ENCODE peak calls at places on chromosomes 16 and 17, in four cellular contexts. P is astrocyte of the cerebellum, Y is upper lobe of right lung, E is lower leg skin. I is an unnamed sample.

GRCh38 chr16:54817432-54817831 is 113.2 kb upstream of the IRX5 start:
- DNase-seq in P (no peak), Y (no peak), E (no peak), I (no peak)

GRCh38 chr17:80264048-80264792 is 3.6 kb downstream of the RNF213 start:
- DNase-seq in P (no peak), Y (peak), E (no peak), I (no peak)

GRCh38 chr16:28166394-28167208 is 45.2 kb downstream of the XPO6 start:
- DNase-seq in P (no peak), Y (no peak), E (no peak), I (no peak)

GRCh38 chr17:64269687-64270649 is 6.9 kb upstream of the TEX2 start:
- DNase-seq in P (no peak), Y (no peak), E (no peak), I (no peak)

GRCh38 chr17:77178050-77178449 is 37.3 kb downstream of the SEC14L1 start:
- DNase-seq in P (no peak), Y (no peak), E (no peak), I (no peak)

GRCh38 chr16:89593841-89594240 is 18.3 kb downstream of the CPNE7 start:
- DNase-seq in P (no peak), Y (no peak), E (no peak), I (no peak)

GRCh38 chr16:28990375-28991040 is 5.7 kb downstream of the LAT start:
- DNase-seq in P (no peak), Y (no peak), E (no peak), I (no peak)

GRCh38 chr16:88691924-88692560 is 5.7 kb upstream of the SNAI3 start:
- DNase-seq in P (no peak), Y (peak), E (no peak), I (no peak)

GRCh38 chr17:72255481-72255880 is 134.7 kb downstream of the SOX9 start:
- DNase-seq in P (no peak), Y (no peak), E (no peak), I (no peak)

GRCh38 chr17:41647038-41647813 is 22.9 kb upstream of the KRT17 start:
- DNase-seq in P (no peak), Y (no peak), E (no peak), I (no peak)

GRCh38 chr17:42484304-42484703 is 25.6 kb downstream of the ATP6V0A1 start:
- DNase-seq in P (no peak), Y (no peak), E (no peak), I (no peak)

GRCh38 chr16:87436225-87437172 is 44.4 kb downstream of the MAP1LC3B start:
- DNase-seq in P (peak), Y (no peak), E (no peak), I (no peak)

GRCh38 chr17:31525801-31526549 is 134.5 kb downstream of the RAB11FIP4 start:
- DNase-seq in P (no peak), Y (no peak), E (no peak), I (no peak)

GRCh38 chr17:21164226-21165019 is 37.7 kb downstream of the DHRS7B start:
- DNase-seq in P (no peak), Y (no peak), E (no peak), I (no peak)
- TF ChIP-seq CTCF in P (no peak), Y (peak), E (no peak), I (no peak)

GRCh38 chr17:50541402-50541915 is 5.5 kb upstream of the SPATA20 start:
- DNase-seq in P (no peak), Y (no peak), E (no peak), I (no peak)

GRCh38 chr17:50542795-50543774 is 3.9 kb upstream of the SPATA20 start:
- DNase-seq in P (no peak), Y (peak), E (peak), I (no peak)

GRCh38 chr17:50540485-50541401 is 6.2 kb upstream of the SPATA20 start:
- DNase-seq in P (no peak), Y (no peak), E (no peak), I (no peak)

GRCh38 chr17:50539762-50540440 is 7.1 kb upstream of the SPATA20 start:
- DNase-seq in P (no peak), Y (no peak), E (peak), I (no peak)

DNA sequence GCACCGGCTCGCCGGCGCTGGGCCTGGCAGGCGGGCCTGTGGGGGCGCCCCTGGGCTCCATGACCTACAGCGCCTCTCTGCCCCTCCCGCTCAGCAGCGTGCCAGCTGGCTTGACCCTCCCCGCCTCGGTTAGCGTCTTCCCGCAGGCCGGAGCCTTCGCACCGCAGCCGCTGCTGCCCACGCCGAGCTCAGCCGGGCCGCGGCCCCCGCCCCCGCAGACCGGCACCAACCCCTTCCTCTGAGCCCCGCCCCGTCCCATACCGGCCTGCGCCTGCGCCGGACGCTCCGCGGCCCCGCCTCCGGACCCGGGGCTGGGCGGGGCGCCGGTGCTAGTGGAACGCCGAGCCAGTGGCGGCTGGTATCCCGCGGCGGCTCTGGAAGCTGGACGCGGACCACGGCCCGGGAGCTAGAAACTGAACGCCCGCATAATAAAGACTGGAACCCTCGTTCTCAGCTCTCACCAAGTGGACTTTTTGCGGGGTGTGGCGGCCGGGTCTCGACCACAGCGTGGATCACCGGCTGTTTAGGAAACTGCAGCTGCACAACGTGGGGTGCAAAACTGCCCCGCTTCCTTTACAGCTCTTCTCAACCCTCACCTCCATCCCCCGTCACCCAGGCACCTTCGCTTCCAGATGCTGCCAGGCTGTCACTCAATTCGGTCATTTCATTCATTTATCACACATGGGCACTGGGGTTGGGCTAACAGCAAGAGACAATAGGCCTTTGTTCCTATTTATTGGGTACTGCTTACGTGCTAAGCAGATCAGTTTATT is 4.9 kb upstream of the SPATA20 start:
- DNase-seq in P (no peak), Y (peak), E (peak), I (peak)
- TF ChIP-seq CTCF in P (no peak), Y (peak), E (no peak), I (peak)

GRCh38 chr17:43916385-43916784 is 9.0 kb upstream of the MPP2 start:
- DNase-seq in P (no peak), Y (no peak), E (no peak), I (no peak)
- TF ChIP-seq CTCF in P (no peak), Y (no peak), E (no peak), I (no peak)

GRCh38 chr17:57402691-57403090 is 146.4 kb downstream of the MSI2 start:
- DNase-seq in P (no peak), Y (no peak), E (no peak), I (no peak)

GRCh38 chr17:57404807-57405485 is 148.6 kb downstream of the MSI2 start:
- DNase-seq in P (no peak), Y (no peak), E (no peak), I (no peak)

GRCh38 chr17:57405486-57406072 is 149.3 kb downstream of the MSI2 start:
- DNase-seq in P (no peak), Y (no peak), E (no peak), I (no peak)

GRCh38 chr17:57403241-57403640 is 146.9 kb downstream of the MSI2 start:
- DNase-seq in P (no peak), Y (no peak), E (no peak), I (no peak)

GRCh38 chr17:57404073-57404472 is 147.8 kb downstream of the MSI2 start:
- DNase-seq in P (no peak), Y (no peak), E (no peak), I (no peak)
- TF ChIP-seq CTCF in P (no peak), Y (no peak), E (no peak), I (no peak)

GRCh38 chr16:50067290-50067853 is 1.6 kb downstream of the HEATR3 start:
- DNase-seq in P (peak), Y (no peak), E (no peak), I (peak)

GRCh38 chr16:50065241-50065623 is 538 bp upstream of the HEATR3 start:
- DNase-seq in P (no peak), Y (no peak), E (no peak), I (no peak)

GRCh38 chr16:50068550-50068949 is 2.8 kb downstream of the HEATR3 start:
- DNase-seq in P (no peak), Y (no peak), E (no peak), I (no peak)

GRCh38 chr16:50065624-50066481 is at the start of gene HEATR3:
- DNase-seq in P (peak), Y (peak), E (peak), I (peak)

GRCh38 chr16:50066482-50067289 is 916 bp downstream of the HEATR3 start:
- DNase-seq in P (no peak), Y (no peak), E (no peak), I (no peak)
- TF ChIP-seq CTCF in P (no peak), Y (peak), E (no peak), I (no peak)

DNA sequence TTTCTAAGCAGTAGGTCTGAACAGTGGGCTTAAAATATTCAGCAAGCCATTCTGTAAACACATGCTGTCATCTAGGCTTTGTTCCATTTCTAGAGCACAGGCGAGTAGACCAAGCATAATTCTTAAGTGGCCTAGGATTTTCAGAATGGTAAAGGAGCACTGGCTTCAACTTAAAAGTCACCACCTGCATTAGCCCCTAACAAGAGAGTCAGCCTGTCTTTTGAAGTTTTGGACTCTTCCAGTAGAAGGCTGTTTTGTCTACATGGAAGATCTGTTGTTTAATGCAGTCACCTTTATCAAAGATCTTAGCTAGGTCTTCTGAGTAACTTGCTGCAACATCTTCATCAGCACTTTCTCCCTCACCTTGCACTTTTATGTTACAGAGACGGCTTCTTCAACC is 36.6 kb downstream of the TTC19 start:
- DNase-seq in P (no peak), Y (no peak), E (no peak), I (no peak)
- TF ChIP-seq CTCF in P (no peak), Y (no peak), E (no peak), I (no peak)

DNA sequence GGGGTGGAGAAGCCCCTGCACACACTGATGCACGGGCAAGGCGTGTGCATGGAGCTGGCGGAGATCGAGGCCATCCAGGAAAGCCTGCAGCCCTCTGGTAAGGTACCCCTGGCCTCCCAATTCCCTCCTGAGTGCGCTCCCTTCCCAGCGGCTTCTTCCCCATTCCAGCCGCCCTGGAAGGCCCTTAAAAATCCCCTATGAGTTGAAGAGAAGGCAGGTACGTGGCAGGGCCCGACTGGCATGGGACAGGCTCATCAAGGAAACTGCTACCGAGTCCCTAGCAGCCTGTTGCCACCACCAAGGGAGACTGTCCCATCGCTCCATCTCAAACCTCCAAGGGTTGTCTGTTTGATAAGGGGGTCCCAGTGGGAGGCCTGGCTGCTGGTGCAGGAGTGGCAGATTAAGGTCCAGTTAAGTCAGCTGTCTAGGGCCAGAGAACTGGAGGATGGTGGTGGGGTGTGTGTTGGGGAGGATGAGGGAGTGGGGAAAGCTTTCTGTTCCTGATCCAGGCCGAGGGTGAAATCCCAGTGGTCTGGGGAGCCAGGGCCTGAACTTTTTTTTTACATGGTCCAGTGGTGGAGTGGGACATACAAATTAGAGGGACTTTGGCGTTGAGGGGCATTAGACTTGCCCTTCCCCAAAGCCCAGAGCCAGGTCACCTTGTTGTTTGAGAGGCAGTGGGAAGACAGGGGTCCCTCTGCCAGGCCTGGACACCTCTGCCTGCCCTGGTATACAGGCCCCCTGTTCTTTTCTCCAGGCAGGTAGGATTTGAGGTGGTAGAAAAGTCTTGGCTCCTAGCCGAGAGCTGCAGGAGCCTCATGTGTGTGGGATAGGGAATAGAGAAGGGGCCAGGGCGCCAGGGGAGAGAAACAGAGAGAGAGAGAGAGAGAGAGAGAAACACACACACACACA is 994 bp downstream of the IGFBP4 start:
- DNase-seq in P (no peak), Y (no peak), E (no peak), I (no peak)
- TF ChIP-seq CTCF in P (no peak), Y (peak), E (no peak), I (no peak)

GRCh38 chr17:3910420-3911270 is 5.6 kb downstream of the P2RX1 start:
- DNase-seq in P (no peak), Y (no peak), E (no peak), I (no peak)

GRCh38 chr17:3909257-3909656 is 7.0 kb downstream of the P2RX1 start:
- DNase-seq in P (no peak), Y (no peak), E (no peak), I (no peak)

GRCh38 chr17:3906881-3907280 is 9.4 kb downstream of the P2RX1 start:
- DNase-seq in P (no peak), Y (no peak), E (no peak), I (no peak)

GRCh38 chr17:3905017-3905486 is 11.2 kb downstream of the P2RX1 start:
- DNase-seq in P (no peak), Y (no peak), E (no peak), I (no peak)

GRCh38 chr17:3907483-3908216 is 8.6 kb downstream of the P2RX1 start:
- DNase-seq in P (no peak), Y (no peak), E (no peak), I (no peak)
- TF ChIP-seq CTCF in P (peak), Y (peak), E (no peak), I (peak)